ENCODE peak calls at places on chromosomes 2 and 18, in five cellular contexts. H, E, N, Z and B are unnamed samples.

GRCh38 chr2:81987370-81987769 is 1682.8 kb upstream of the LRRTM1 start:
- DNase-seq in H (no peak), E (no peak), N (no peak), Z (no peak), B (no peak)

GRCh38 chr2:142176941-142177340 is 46.1 kb upstream of the LRP1B start:
- DNase-seq in H (no peak), E (no peak), N (no peak), Z (no peak), B (no peak)

GRCh38 chr2:3282056-3282998 is 95.3 kb downstream of the EIPR1 start:
- DNase-seq in H (no peak), E (no peak), N (no peak), Z (no peak), B (no peak)

GRCh38 chr2:238655974-238656722 is 191.7 kb upstream of the TWIST2 start:
- DNase-seq in H (no peak), E (peak; percentile 37), N (no peak), Z (no peak), B (no peak)

GRCh38 chr2:88307817-88308216 is 137.7 kb downstream of the THNSL2 start:
- DNase-seq in H (peak; percentile 37), E (no peak), N (peak; percentile 34), Z (peak; percentile 52), B (peak; percentile 29)

GRCh38 chr2:3611611-3612010 is 16.7 kb downstream of the COLEC11 start:
- DNase-seq in H (no peak), E (no peak), N (no peak), Z (no peak), B (no peak)

GRCh38 chr18:51151568-51152511 is 45.6 kb downstream of the MEX3C start:
- DNase-seq in H (no peak), E (no peak), N (peak; percentile 53), Z (no peak), B (peak; percentile 93)

GRCh38 chr2:138507267-138507666 is 5.7 kb downstream of the SPOPL start:
- DNase-seq in H (no peak), E (no peak), N (no peak), Z (no peak), B (no peak)

GRCh38 chr2:207869784-207870778 is 100.4 kb upstream of the FZD5 start:
- DNase-seq in H (no peak), E (no peak), N (no peak), Z (no peak), B (no peak)

GRCh38 chr2:6186332-6187100 is 494.3 kb downstream of the SOX11 start:
- DNase-seq in H (no peak), E (no peak), N (no peak), Z (no peak), B (no peak)

GRCh38 chr2:161257123-161257952 is 50.9 kb upstream of the PSMD14 start:
- DNase-seq in H (no peak), E (no peak), N (no peak), Z (no peak), B (no peak)

GRCh38 chr2:71661782-71662181 is 208.4 kb downstream of the DYSF start:
- DNase-seq in H (no peak), E (peak; percentile 38), N (no peak), Z (no peak), B (no peak)

GRCh38 chr18:11393486-11393885 is 215.9 kb upstream of the SLC35G4 start:
- DNase-seq in H (no peak), E (no peak), N (no peak), Z (no peak), B (no peak)

GRCh38 chr2:234111523-234111922 is 61.0 kb downstream of the SPP2 start:
- DNase-seq in H (no peak), E (no peak), N (no peak), Z (no peak), B (no peak)

GRCh38 chr2:100016756-100017155 is 125.6 kb downstream of the AFF3 start:
- DNase-seq in H (no peak), E (no peak), N (no peak), Z (no peak), B (no peak)

GRCh38 chr2:28586864-28587263 is 91.0 kb downstream of the PLB1 start:
- DNase-seq in H (no peak), E (no peak), N (peak; percentile 32), Z (no peak), B (peak; percentile 81)

GRCh38 chr2:233032551-233033320 is at the start of gene NEU2:
- DNase-seq in H (no peak), E (no peak), N (no peak), Z (no peak), B (no peak)

GRCh38 chr18:56066524-56067215 is 478.7 kb upstream of the TCF4 start:
- DNase-seq in H (no peak), E (no peak), N (no peak), Z (no peak), B (no peak)

GRCh38 chr2:42770288-42771131 is 6.6 kb upstream of the OXER1 start:
- DNase-seq in H (peak; percentile 59), E (peak; percentile 72), N (peak; percentile 63), Z (peak; percentile 74), B (no peak)

GRCh38 chr18:834086-834720 is 22.2 kb upstream of the YES1 start:
- DNase-seq in H (no peak), E (no peak), N (no peak), Z (no peak), B (no peak)

GRCh38 chr2:231545105-231545902 is 15.1 kb upstream of the NMUR1 start:
- DNase-seq in H (no peak), E (no peak), N (peak; percentile 86), Z (no peak), B (peak; percentile 94)

GRCh38 chr2:63667132-63667531 is 78.4 kb downstream of the MDH1 start:
- DNase-seq in H (no peak), E (no peak), N (no peak), Z (no peak), B (no peak)

GRCh38 chr2:47569658-47570398 is 166.9 kb downstream of the MSH2 start:
- DNase-seq in H (peak; percentile 13), E (peak; percentile 64), N (peak; percentile 68), Z (peak; percentile 47), B (peak; percentile 11)

GRCh38 chr2:19754907-19755306 is 146.9 kb downstream of the TTC32 start:
- DNase-seq in H (no peak), E (no peak), N (no peak), Z (no peak), B (no peak)

GRCh38 chr2:19762142-19762541 is 139.6 kb downstream of the TTC32 start:
- DNase-seq in H (no peak), E (no peak), N (no peak), Z (no peak), B (no peak)

GRCh38 chr2:19757586-19757985 is 144.2 kb downstream of the TTC32 start:
- DNase-seq in H (no peak), E (no peak), N (no peak), Z (no peak), B (no peak)

GRCh38 chr2:19759880-19760279 is 141.9 kb downstream of the TTC32 start:
- DNase-seq in H (no peak), E (no peak), N (no peak), Z (no peak), B (no peak)

GRCh38 chr2:19758658-19759057 is 143.1 kb downstream of the TTC32 start:
- DNase-seq in H (no peak), E (no peak), N (no peak), Z (no peak), B (no peak)
- TF ChIP-seq CTCF in H (no peak), E (no peak), N (no peak), Z (no peak), B (no peak)

GRCh38 chr2:96258393-96259022 is 7.3 kb downstream of the TMEM127 start:
- DNase-seq in H (no peak), E (no peak), N (no peak), Z (no peak), B (no peak)

GRCh38 chr2:96259497-96259921 is 6.3 kb downstream of the TMEM127 start:
- DNase-seq in H (no peak), E (no peak), N (no peak), Z (no peak), B (no peak)

GRCh38 chr2:96261328-96262003 is 4.3 kb downstream of the TMEM127 start:
- DNase-seq in H (no peak), E (no peak), N (no peak), Z (no peak), B (no peak)

GRCh38 chr2:96262306-96262705 is 3.5 kb downstream of the TMEM127 start:
- DNase-seq in H (no peak), E (no peak), N (no peak), Z (no peak), B (no peak)

GRCh38 chr2:96260404-96261260 is 5.2 kb downstream of the TMEM127 start:
- DNase-seq in H (peak; percentile 51), E (peak; percentile 57), N (peak; percentile 71), Z (peak; percentile 59), B (peak; percentile 61)
- TF ChIP-seq CTCF in H (no peak), E (peak; percentile 38), N (peak; percentile 44), Z (no peak), B (no peak)

DNA sequence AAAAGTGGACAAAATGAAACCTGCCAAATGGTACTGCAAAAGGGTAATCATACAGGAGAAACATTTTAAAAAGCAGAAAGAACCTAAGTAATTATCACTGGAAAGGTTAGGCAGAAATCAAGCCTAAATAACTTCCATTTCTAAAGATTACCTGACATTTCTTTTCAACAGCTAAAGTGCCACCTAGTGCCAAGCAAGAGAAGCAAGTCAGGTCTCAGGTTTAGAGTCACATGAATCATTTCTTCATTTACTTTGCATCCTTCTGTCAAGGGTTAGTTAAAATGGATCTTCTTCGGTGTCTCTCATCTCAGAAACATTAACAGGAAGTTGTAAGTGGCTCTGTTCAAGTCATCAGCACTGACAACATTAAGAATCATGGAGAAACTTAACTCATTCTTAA is 90.3 kb downstream of the AKAIN1 start:
- DNase-seq in H (no peak), E (no peak), N (no peak), Z (no peak), B (no peak)
- TF ChIP-seq CTCF in H (no peak), E (no peak), N (no peak), Z (no peak), B (no peak)

GRCh38 chr2:130963849-130964793 is 127.4 kb downstream of the ARHGEF4 start:
- DNase-seq in H (peak; percentile 76), E (peak; percentile 83), N (peak; percentile 60), Z (peak; percentile 83), B (peak; percentile 26)
- TF ChIP-seq CTCF in H (peak; percentile 27), E (peak; percentile 98), N (no peak), Z (no peak), B (peak; percentile 18)